ENCODE peak calls at places on chromosomes 13 and 19, in ten cellular contexts. N, F, O, G, M, C, X, L, I and T are unnamed samples.
A peak's percentile ranks its signal among the peaks of the same experiment; 100 is the strongest.

GRCh38 chr13:31032574-31033095 is 100.2 kb downstream of the TEX26 start:
- DNase-seq in N (no peak), F (no peak), O (no peak), G (no peak), M (no peak), C (no peak), X (no peak), L (no peak), I (peak; percentile 10), T (no peak)

GRCh38 chr13:97257800-97258799 is 36.0 kb downstream of the MBNL2 start:
- DNase-seq in N (peak; percentile 86), F (no peak), O (no peak), G (peak; percentile 90), M (no peak), C (peak; percentile 71), X (no peak), L (no peak), I (no peak), T (no peak)

GRCh38 chr19:35120492-35120891 is 4.9 kb downstream of the FXYD3 start:
- DNase-seq in N (peak; percentile 76), F (no peak), O (no peak), G (peak; percentile 22), M (no peak), C (peak; percentile 5), X (no peak), L (no peak), I (peak; percentile 37), T (no peak)

GRCh38 chr19:16562608-16563025 is 9.6 kb downstream of the SLC35E1 start:
- DNase-seq in N (no peak), F (no peak), O (no peak), G (no peak), M (no peak), C (no peak), X (no peak), L (no peak), I (no peak), T (no peak)

GRCh38 chr19:28468701-28469459 is 744.1 kb downstream of the UQCRFS1 start:
- DNase-seq in N (peak; percentile 71), F (peak; percentile 34), O (no peak), G (no peak), M (peak; percentile 78), C (no peak), X (peak; percentile 79), L (peak; percentile 40), I (no peak), T (no peak)

GRCh38 chr13:92806215-92806614 is 420.4 kb upstream of the GPC6 start:
- DNase-seq in N (no peak), F (no peak), O (no peak), G (no peak), M (no peak), C (no peak), X (no peak), L (no peak), I (no peak), T (no peak)

GRCh38 chr13:22278336-22278929 is 607.6 kb downstream of the FGF9 start:
- DNase-seq in N (peak; percentile 8), F (peak; percentile 25), O (peak; percentile 35), G (no peak), M (peak; percentile 66), C (no peak), X (no peak), L (peak; percentile 59), I (peak; percentile 3), T (peak; percentile 64)

GRCh38 chr13:112473818-112474217 is 97.7 kb downstream of the SPACA7 start:
- DNase-seq in N (no peak), F (no peak), O (no peak), G (no peak), M (no peak), C (no peak), X (no peak), L (no peak), I (no peak), T (no peak)

GRCh38 chr13:97853550-97853949 is 99.9 kb upstream of the IPO5 start:
- DNase-seq in N (peak; percentile 49), F (no peak), O (no peak), G (peak; percentile 15), M (no peak), C (no peak), X (no peak), L (no peak), I (no peak), T (no peak)

GRCh38 chr19:45768644-45769053 is 403 bp downstream of the SIX5 start:
- DNase-seq in N (peak; percentile 61), F (peak; percentile 10), O (no peak), G (no peak), M (no peak), C (no peak), X (peak; percentile 70), L (peak; percentile 69), I (no peak), T (peak; percentile 60)

GRCh38 chr13:112616586-112617381 is 28.8 kb upstream of the TUBGCP3 start:
- DNase-seq in N (peak; percentile 60), F (no peak), O (peak; percentile 38), G (peak; percentile 42), M (peak; percentile 43), C (no peak), X (no peak), L (peak; percentile 32), I (no peak), T (no peak)

GRCh38 chr13:35549481-35549880 is 73.0 kb upstream of the MAB21L1 start:
- DNase-seq in N (peak; percentile 87), F (no peak), O (no peak), G (peak; percentile 67), M (no peak), C (peak; percentile 31), X (no peak), L (no peak), I (no peak), T (no peak)

GRCh38 chr19:46716672-46717033 is 261 bp downstream of the PRKD2 start:
- DNase-seq in N (no peak), F (no peak), O (no peak), G (no peak), M (no peak), C (no peak), X (no peak), L (peak; percentile 28), I (no peak), T (no peak)

GRCh38 chr19:6743714-6744380 is 4.4 kb downstream of the TRIP10 start:
- DNase-seq in N (no peak), F (no peak), O (no peak), G (peak; percentile 31), M (no peak), C (no peak), X (no peak), L (no peak), I (no peak), T (no peak)

GRCh38 chr13:94369862-94370491 is 109.5 kb downstream of the DCT start:
- DNase-seq in N (no peak), F (no peak), O (no peak), G (no peak), M (peak; percentile 76), C (no peak), X (no peak), L (no peak), I (no peak), T (no peak)

GRCh38 chr19:28880735-28881401 is 332.1 kb downstream of the UQCRFS1 start:
- DNase-seq in N (no peak), F (no peak), O (no peak), G (no peak), M (no peak), C (no peak), X (no peak), L (no peak), I (no peak), T (no peak)

GRCh38 chr13:66513728-66514127 is 716.4 kb downstream of the PCDH9 start:
- DNase-seq in N (peak; percentile 64), F (no peak), O (no peak), G (no peak), M (no peak), C (no peak), X (no peak), L (no peak), I (no peak), T (no peak)

GRCh38 chr19:33434886-33435705 is 61.6 kb downstream of the CEBPG start:
- DNase-seq in N (peak; percentile 53), F (no peak), O (no peak), G (no peak), M (no peak), C (peak; percentile 16), X (peak; percentile 43), L (no peak), I (no peak), T (no peak)

GRCh38 chr19:916645-917322 is 349 bp upstream of the KISS1R start:
- DNase-seq in N (no peak), F (no peak), O (peak; percentile 18), G (no peak), M (peak; percentile 21), C (no peak), X (no peak), L (no peak), I (no peak), T (no peak)

GRCh38 chr19:51136333-51136732 is 5.8 kb upstream of the SIGLEC7 start:
- DNase-seq in N (no peak), F (no peak), O (no peak), G (no peak), M (no peak), C (no peak), X (no peak), L (no peak), I (no peak), T (no peak)

GRCh38 chr19:43563816-43564215 is 11.5 kb downstream of the XRCC1 start:
- DNase-seq in N (no peak), F (no peak), O (no peak), G (no peak), M (no peak), C (no peak), X (no peak), L (no peak), I (no peak), T (no peak)

GRCh38 chr19:23718802-23719201 is 31.8 kb upstream of the ZNF675 start:
- DNase-seq in N (no peak), F (no peak), O (no peak), G (no peak), M (no peak), C (no peak), X (no peak), L (no peak), I (no peak), T (no peak)

GRCh38 chr13:107301724-107302374 is 733.9 kb upstream of the ARGLU1 start:
- DNase-seq in N (no peak), F (no peak), O (peak; percentile 42), G (no peak), M (peak; percentile 9), C (no peak), X (no peak), L (no peak), I (no peak), T (no peak)

GRCh38 chr13:28558126-28558525 is 63.2 kb upstream of the FLT1 start:
- DNase-seq in N (peak; percentile 98), F (no peak), O (no peak), G (peak; percentile 86), M (no peak), C (peak; percentile 93), X (no peak), L (no peak), I (no peak), T (no peak)

GRCh38 chr19:31346660-31347059 is 2.6 kb downstream of the TSHZ3 start:
- DNase-seq in N (no peak), F (no peak), O (no peak), G (no peak), M (no peak), C (no peak), X (no peak), L (no peak), I (no peak), T (no peak)

GRCh38 chr19:2648528-2648937 is 54.0 kb downstream of the GNG7 start:
- DNase-seq in N (peak; percentile 76), F (peak; percentile 39), O (peak; percentile 61), G (peak; percentile 66), M (peak; percentile 68), C (peak; percentile 32), X (peak; percentile 75), L (peak; percentile 80), I (peak; percentile 67), T (peak; percentile 78)

GRCh38 chr13:32790731-32791130 is 204.5 kb downstream of the PDS5B start:
- DNase-seq in N (peak; percentile 9), F (no peak), O (no peak), G (no peak), M (no peak), C (no peak), X (no peak), L (no peak), I (no peak), T (no peak)